ENCODE peak calls at places on chromosomes 6 and 20, in five cellular contexts. T is HFFc6, K is OCI-LY7, Z is A549, C is astrocyte of the spinal cord. Y is an unnamed sample.

GRCh38 chr6:158266131-158266530 is 46.1 kb upstream of the TULP4 start:
- DNase-seq in T (no peak), K (no peak), Z (no peak), C (no peak), Y (peak)

GRCh38 chr20:25574411-25574810 is 10.9 kb downstream of the NINL start:
- DNase-seq in T (peak), K (no peak), Z (peak), C (peak), Y (no peak)

GRCh38 chr6:25882066-25882496 is 8.0 kb upstream of the SLC17A3 start:
- DNase-seq in T (no peak), K (no peak), Z (peak), C (no peak), Y (no peak)

GRCh38 chr20:47704746-47705496 is 80.4 kb downstream of the SULF2 start:
- DNase-seq in T (no peak), K (no peak), Z (no peak), C (no peak), Y (no peak)

GRCh38 chr6:119541132-119541905 is 191.8 kb upstream of the MAN1A1 start:
- DNase-seq in T (peak), K (no peak), Z (peak), C (peak), Y (peak)

GRCh38 chr6:31479933-31480535 is 17.9 kb upstream of the MICB start:
- DNase-seq in T (no peak), K (no peak), Z (no peak), C (no peak), Y (no peak)

GRCh38 chr20:50378170-50379000 is 131.8 kb upstream of the PTPN1 start:
- DNase-seq in T (no peak), K (no peak), Z (no peak), C (no peak), Y (no peak)

GRCh38 chr20:58286729-58287128 is 22.8 kb upstream of the RAB22A start:
- DNase-seq in T (no peak), K (no peak), Z (no peak), C (no peak), Y (no peak)

GRCh38 chr20:35791097-35791496 is 19.3 kb downstream of the PHF20 start:
- DNase-seq in T (no peak), K (no peak), Z (no peak), C (no peak), Y (no peak)

GRCh38 chr6:52994789-52995078 is 350 bp downstream of the GSTA4 start:
- DNase-seq in T (no peak), K (peak), Z (no peak), C (no peak), Y (no peak)

GRCh38 chr6:158376650-158377081 is 64.4 kb downstream of the TULP4 start:
- DNase-seq in T (peak), K (no peak), Z (no peak), C (peak), Y (peak)

GRCh38 chr20:57653910-57654309 is 33.7 kb upstream of the ZBP1 start:
- DNase-seq in T (no peak), K (no peak), Z (no peak), C (no peak), Y (no peak)

GRCh38 chr6:122832515-122833228 is 43.6 kb downstream of the SMPDL3A start:
- DNase-seq in T (no peak), K (no peak), Z (no peak), C (no peak), Y (no peak)

GRCh38 chr6:100343678-100344077 is 121.0 kb downstream of the SIM1 start:
- DNase-seq in T (peak), K (no peak), Z (no peak), C (no peak), Y (no peak)

GRCh38 chr20:63693079-63693974 is 3.1 kb upstream of the TNFRSF6B start:
- DNase-seq in T (no peak), K (no peak), Z (no peak), C (no peak), Y (no peak)

GRCh38 chr20:50187403-50188051 is 3.1 kb upstream of the CEBPB start:
- DNase-seq in T (no peak), K (no peak), Z (peak), C (peak), Y (no peak)

GRCh38 chr20:36202891-36203338 is 33.4 kb upstream of the AAR2 start:
- DNase-seq in T (peak), K (peak), Z (peak), C (peak), Y (peak)

GRCh38 chr6:111784423-111784822 is 88.8 kb downstream of the FYN start:
- DNase-seq in T (no peak), K (no peak), Z (no peak), C (no peak), Y (no peak)

GRCh38 chr20:51526105-51526470 is 16.4 kb downstream of the NFATC2 start:
- DNase-seq in T (no peak), K (no peak), Z (no peak), C (no peak), Y (peak)

GRCh38 chr6:123529058-123529457 is 107.7 kb downstream of the TRDN start:
- DNase-seq in T (no peak), K (no peak), Z (no peak), C (no peak), Y (no peak)

GRCh38 chr20:4091332-4092135 is 76.2 kb upstream of the RNF24 start:
- DNase-seq in T (peak), K (peak), Z (peak), C (peak), Y (no peak)

GRCh38 chr6:36352477-36353157 is 15.9 kb upstream of the BNIP5 start:
- DNase-seq in T (no peak), K (no peak), Z (no peak), C (no peak), Y (no peak)

GRCh38 chr6:17165383-17165782 is 63.5 kb downstream of the STMND1 start:
- DNase-seq in T (peak), K (no peak), Z (no peak), C (no peak), Y (no peak)

GRCh38 chr6:112253505-112253841 is 894 bp downstream of the LAMA4 start:
- DNase-seq in T (no peak), K (no peak), Z (no peak), C (no peak), Y (no peak)

GRCh38 chr6:35688605-35689322 is at the start of gene FKBP5:
- DNase-seq in T (peak), K (peak), Z (peak), C (peak), Y (peak)

DNA sequence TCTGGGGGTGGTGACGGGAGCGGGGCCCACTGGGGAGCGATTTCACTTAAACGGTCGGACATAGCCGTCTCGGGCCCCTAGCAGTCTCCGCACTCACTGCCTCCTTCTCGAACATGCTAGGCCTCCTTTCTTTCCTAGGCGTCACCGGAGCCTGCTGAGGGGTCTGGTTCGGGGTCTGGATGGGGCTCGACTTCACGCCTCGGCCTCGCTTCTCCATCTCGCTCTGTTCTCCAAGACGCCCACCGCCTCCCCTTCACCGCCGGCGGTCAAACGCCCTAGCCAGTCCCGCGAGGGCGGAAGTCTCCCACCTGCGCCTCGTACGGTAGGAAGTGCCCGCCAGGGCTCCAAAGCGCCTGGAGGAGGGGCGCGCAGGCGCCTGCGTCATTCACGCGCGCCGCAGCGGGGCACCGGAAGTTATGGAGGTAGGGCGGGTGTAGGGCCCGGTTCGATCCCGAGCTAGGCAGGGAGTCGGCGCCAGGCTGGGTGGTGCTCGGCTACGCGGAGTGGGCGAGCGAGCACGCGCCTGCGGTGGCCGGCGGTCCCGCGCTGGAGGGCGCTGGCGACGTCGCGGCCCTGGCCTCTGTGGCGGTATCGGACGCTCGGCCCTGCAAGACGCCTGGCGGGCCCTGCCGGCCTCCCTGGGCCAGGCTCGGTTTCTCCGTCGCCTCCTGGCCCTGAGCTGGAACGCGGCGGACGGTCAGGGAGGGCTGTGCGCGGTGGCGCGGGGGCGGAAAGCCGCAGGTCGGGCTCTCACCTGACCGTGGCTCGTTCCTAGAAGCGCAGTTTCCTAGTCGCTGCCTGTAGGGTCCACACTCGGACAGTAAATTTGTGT is at the start of the genes DYNLT2 and ERMARD:
- DNase-seq in T (peak), K (peak), Z (peak), C (peak), Y (peak)
- TF ChIP-seq CTCF in T (peak), K (peak), Z (no peak), C (peak), Y (peak)

GRCh38 chr6:46042355-46042999 is 26.8 kb upstream of the CLIC5 start:
- DNase-seq in T (peak), K (peak), Z (peak), C (peak), Y (peak)
- TF ChIP-seq CTCF in T (peak), K (peak), Z (no peak), C (peak), Y (peak)

GRCh38 chr20:24095303-24095702 is 106.7 kb upstream of the GGTLC1 start:
- DNase-seq in T (no peak), K (no peak), Z (no peak), C (no peak), Y (no peak)
- TF ChIP-seq CTCF in T (no peak), K (no peak), Z (no peak), C (no peak), Y (no peak)

DNA sequence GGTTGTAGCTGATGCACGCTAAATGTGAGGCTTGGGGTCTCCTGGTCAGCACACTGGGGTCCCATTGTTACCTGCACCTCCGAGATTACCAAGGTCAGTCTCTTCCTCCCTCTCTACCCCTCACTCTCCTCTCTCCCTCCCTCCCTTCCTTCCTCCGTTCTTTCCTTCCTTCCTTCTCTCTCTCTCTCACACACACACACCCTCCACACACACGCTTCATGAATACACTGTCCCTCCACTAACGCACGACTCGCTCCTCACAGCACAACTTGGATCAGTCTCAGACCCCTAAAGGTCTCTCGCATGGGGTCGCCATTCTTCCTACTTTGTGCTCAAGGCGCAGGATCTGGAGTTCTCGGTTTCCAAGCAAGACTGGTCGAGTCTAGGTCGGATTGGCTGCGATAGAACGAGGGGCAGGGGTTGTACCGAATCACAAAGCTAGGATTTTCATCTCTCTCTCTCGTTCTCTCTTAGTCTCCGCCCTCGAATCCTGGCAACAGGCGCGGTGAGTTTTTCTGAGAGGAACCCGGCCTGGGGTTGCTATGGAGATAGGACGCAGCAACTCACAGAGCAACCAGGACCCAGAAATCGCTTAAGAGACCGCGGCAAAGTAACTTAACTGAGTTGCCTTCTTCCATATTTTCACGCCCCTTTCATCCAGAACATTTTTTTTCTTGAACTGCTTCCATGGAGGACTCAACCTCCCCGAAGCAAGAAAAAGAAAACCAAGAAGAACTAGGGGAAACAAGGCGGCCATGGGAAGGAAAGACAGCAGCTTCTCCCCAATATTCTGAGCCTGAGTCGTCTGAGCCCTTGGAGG is at the start of gene RSPH4A:
- DNase-seq in T (peak), K (peak), Z (peak), C (peak), Y (peak)
- TF ChIP-seq CTCF in T (no peak), K (no peak), Z (no peak), C (peak), Y (peak)

GRCh38 chr6:147407571-147407970 is 100.9 kb upstream of the SAMD5 start:
- DNase-seq in T (no peak), K (no peak), Z (no peak), C (no peak), Y (no peak)
- TF ChIP-seq CTCF in T (no peak), K (no peak), Z (no peak), C (no peak), Y (no peak)

GRCh38 chr6:76772951-76773350 is 690.3 kb downstream of the HTR1B start:
- DNase-seq in T (no peak), K (no peak), Z (no peak), C (no peak), Y (peak)
- TF ChIP-seq CTCF in T (no peak), K (no peak), Z (no peak), C (no peak), Y (no peak)

DNA sequence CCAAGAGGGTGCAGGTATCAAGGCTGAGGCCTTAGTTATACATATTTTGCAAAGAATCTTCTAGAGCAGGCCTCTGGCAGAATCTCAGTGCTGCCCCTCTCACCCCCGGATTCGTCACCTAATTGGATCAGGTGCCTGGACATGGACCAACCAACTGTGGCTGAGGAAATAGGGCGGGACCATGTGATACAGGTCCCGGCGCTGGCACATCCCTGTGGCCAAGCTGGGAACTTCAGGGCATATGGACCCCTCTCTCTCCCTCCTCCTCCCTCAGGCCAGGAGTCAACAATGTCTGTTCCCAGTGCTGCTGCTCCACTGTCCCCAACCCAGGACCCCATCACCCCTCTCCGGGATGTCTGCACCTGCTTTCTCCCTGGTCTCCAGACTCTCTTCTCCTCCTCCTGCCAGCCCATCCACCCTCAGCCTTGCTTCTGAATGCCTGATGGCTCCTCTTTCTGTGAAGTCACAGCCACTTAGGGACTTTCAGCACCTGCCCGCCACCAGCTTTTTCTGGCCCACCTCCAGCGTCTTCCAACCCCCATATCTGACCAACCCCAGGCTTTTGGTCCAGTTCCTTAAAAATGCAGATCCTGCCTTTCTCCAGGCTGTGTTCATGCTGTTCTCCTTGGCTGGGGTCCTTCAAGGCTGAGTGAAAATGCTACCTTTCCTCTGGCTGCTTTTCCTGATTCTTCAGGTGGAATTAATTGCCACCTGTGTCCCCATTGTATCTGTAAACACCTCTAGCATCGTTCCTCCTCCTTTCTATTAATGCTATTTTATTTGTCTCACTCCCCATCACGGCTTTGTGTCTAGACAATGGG is 19.0 kb upstream of the MLN start:
- DNase-seq in T (no peak), K (peak), Z (peak), C (no peak), Y (no peak)
- TF ChIP-seq CTCF in T (peak), K (peak), Z (no peak), C (peak), Y (peak)

GRCh38 chr6:141594874-141595273 is 537.9 kb upstream of the GJE1 start:
- DNase-seq in T (no peak), K (peak), Z (no peak), C (no peak), Y (no peak)
- TF ChIP-seq CTCF in T (peak), K (peak), Z (no peak), C (no peak), Y (peak)

GRCh38 chr6:5956939-5957338 is 49.8 kb downstream of the NRN1 start:
- DNase-seq in T (no peak), K (no peak), Z (no peak), C (no peak), Y (no peak)
- TF ChIP-seq CTCF in T (no peak), K (peak), Z (no peak), C (no peak), Y (no peak)

DNA sequence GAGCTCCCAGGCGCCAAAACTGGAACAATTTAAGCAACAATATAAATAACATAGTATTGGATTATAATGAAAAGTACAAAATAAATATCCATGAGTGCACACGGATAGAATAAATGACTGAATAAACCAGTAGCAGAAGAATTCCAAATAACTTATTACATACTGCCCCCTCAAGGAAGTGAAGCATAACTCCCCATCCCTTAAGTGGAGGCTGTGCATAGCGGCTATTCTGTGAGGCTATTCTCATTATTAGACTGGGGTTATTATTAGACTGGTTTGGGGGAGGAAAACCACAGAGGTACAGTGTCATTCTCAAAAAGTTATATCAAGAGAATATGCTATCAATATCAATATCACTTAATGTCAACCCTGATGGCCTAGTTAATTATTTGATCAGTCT is 94.4 kb upstream of the SIRPA start:
- DNase-seq in T (peak), K (no peak), Z (peak), C (peak), Y (no peak)
- TF ChIP-seq CTCF in T (peak), K (peak), Z (peak), C (peak), Y (peak)